ENCODE peak calls at places on chromosome 16, in eight cellular contexts. O is SK-N-SH, M is neural progenitor cell, E is AG04449, A is bronchial epithelial cell, Q is heart right ventricle, W is breast epithelium, B is HFF-Myc. J is an unnamed sample.

GRCh38 chr16:69166221-69166833 is 20.6 kb upstream of the SNTB2 start:
- DNase-seq in O (no peak), M (no peak), E (no peak), A (peak; percentile 10), Q (no peak), W (no peak), B (peak; percentile 81), J (no peak)

GRCh38 chr16:82470506-82471196 is 156.1 kb upstream of the CDH13 start:
- DNase-seq in O (no peak), M (peak; percentile 19), E (no peak), A (no peak), Q (no peak), W (no peak), B (no peak), J (peak; percentile 12)

GRCh38 chr16:30187971-30188561 is 4.7 kb downstream of the CORO1A start:
- DNase-seq in O (no peak), M (no peak), E (no peak), A (no peak), Q (no peak), W (no peak), B (no peak), J (no peak)

GRCh38 chr16:85707528-85708095 is 18.9 kb upstream of the GINS2 start:
- DNase-seq in O (no peak), M (no peak), E (no peak), A (no peak), Q (no peak), W (no peak), B (no peak), J (no peak)

GRCh38 chr16:17211797-17212196 is 259.0 kb downstream of the XYLT1 start:
- DNase-seq in O (peak; percentile 21), M (peak; percentile 81), E (no peak), A (no peak), Q (no peak), W (no peak), B (no peak), J (no peak)

GRCh38 chr16:61555718-61556441 is 480.4 kb downstream of the CDH8 start:
- DNase-seq in O (no peak), M (no peak), E (no peak), A (no peak), Q (no peak), W (no peak), B (no peak), J (no peak)

GRCh38 chr16:1553976-1554825 is 20.7 kb downstream of the TMEM204 start:
- DNase-seq in O (no peak), M (no peak), E (no peak), A (no peak), Q (no peak), W (no peak), B (no peak), J (no peak)

GRCh38 chr16:67551972-67552371 is 10.4 kb upstream of the CTCF start:
- DNase-seq in O (no peak), M (no peak), E (no peak), A (no peak), Q (no peak), W (no peak), B (no peak), J (no peak)

GRCh38 chr16:84993926-84994325 is 17.4 kb downstream of the ZDHHC7 start:
- DNase-seq in O (no peak), M (no peak), E (no peak), A (no peak), Q (no peak), W (no peak), B (no peak), J (no peak)

GRCh38 chr16:31472559-31473203 is 729 bp downstream of the TGFB1I1 start:
- DNase-seq in O (peak; percentile 98), M (peak; percentile 48), E (peak; percentile 46), A (peak; percentile 80), Q (peak; percentile 90), W (peak; percentile 87), B (peak; percentile 78), J (no peak)

GRCh38 chr16:28923652-28924398 is 1.2 kb downstream of the RABEP2 start:
- DNase-seq in O (no peak), M (no peak), E (no peak), A (no peak), Q (no peak), W (no peak), B (no peak), J (no peak)

GRCh38 chr16:66247516-66248089 is 118.9 kb upstream of the CDH5 start:
- DNase-seq in O (no peak), M (no peak), E (no peak), A (peak; percentile 20), Q (no peak), W (no peak), B (no peak), J (no peak)

GRCh38 chr16:4317471-4318170 is 1.8 kb downstream of the GLIS2 start:
- DNase-seq in O (no peak), M (peak; percentile 84), E (no peak), A (no peak), Q (no peak), W (no peak), B (no peak), J (no peak)

GRCh38 chr16:4316103-4316731 is 350 bp downstream of the GLIS2 start:
- DNase-seq in O (peak; percentile 78), M (peak; percentile 68), E (no peak), A (no peak), Q (no peak), W (no peak), B (no peak), J (no peak)

GRCh38 chr16:4315185-4316102 is at the start of gene GLIS2:
- DNase-seq in O (peak; percentile 94), M (peak; percentile 94), E (no peak), A (no peak), Q (peak; percentile 76), W (no peak), B (no peak), J (no peak)

GRCh38 chr16:4318171-4318910 is 2.5 kb downstream of the GLIS2 start:
- DNase-seq in O (no peak), M (peak; percentile 43), E (no peak), A (no peak), Q (no peak), W (no peak), B (no peak), J (no peak)

DNA sequence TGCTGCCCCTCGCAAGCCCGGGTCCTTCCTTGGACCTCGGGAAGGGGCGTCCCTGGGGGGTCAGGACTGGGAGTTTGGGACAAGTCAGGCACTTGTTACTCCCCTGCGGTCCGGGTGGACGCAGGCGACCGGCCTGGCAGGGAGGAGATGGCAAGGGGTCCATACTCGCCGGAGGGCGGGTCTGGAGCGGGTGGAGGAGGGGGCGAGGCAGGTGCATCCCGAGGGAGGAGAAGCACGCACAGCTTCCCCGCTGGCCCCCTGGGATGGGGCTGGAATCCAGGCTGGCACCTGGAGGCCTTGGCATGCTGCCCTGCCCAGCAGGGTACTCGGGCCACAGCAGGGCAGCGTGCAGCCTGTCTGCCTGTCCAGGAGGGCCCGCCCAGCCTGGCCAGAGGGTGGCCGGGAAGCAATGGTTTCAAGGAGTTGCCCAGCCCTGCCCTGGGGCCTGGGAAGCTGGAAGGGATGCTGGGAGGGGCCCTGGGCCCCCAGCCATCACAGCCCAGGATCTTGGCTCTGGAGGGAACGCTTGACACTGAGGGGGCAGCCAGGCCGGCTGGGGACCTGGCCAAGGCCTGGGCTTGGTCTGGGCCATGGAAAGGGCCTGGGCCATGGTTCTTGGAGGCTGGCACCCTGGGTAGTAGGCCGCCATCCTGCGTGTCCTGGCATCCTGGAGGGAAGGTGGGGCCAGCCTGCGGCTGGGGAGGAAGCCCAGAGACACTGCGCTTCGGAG is 1.0 kb downstream of the GLIS2 start:
- DNase-seq in O (peak; percentile 74), M (no peak), E (no peak), A (no peak), Q (peak; percentile 74), W (no peak), B (no peak), J (no peak)
- TF ChIP-seq CTCF in O (no peak), M (no peak), E (no peak), A (no peak), Q (no peak), W (no peak), B (no peak), J (no peak)

DNA sequence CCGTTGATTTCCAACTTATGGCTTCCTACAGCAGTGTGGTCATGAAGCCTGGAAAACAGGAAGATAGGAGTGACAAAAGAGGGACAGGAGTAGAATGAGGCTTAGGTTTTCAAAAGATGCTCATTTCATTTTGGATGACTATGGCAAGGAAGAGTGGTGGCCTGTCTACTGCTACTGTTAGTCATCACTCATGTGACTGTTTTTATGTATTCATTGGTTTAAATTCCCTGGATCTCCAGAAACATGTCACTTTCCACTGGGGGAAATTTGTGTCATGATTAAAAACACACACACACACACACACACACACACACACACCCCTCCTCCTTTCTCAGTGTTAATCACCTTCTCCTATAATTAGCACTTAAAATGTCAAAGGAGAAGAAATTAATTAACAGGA is 1.1 kb upstream of the CYLD start:
- DNase-seq in O (no peak), M (no peak), E (no peak), A (peak; percentile 40), Q (no peak), W (no peak), B (no peak), J (no peak)
- H3K4me3 ChIP-seq in O (no peak overlapping the region), M (no peak overlapping the region), E (no peak overlapping the region), A (no peak overlapping the region), Q (peak overlapping the region; percentile 95), W (no peak overlapping the region), B (no peak overlapping the region), J (no peak overlapping the region)

GRCh38 chr16:19486744-19487325 is 35.1 kb downstream of the GDE1 start:
- DNase-seq in O (no peak), M (no peak), E (no peak), A (no peak), Q (no peak), W (no peak), B (no peak), J (no peak)
- TF ChIP-seq CTCF in O (no peak), M (no peak), E (no peak), A (no peak), Q (no peak), W (no peak), B (no peak), J (peak; percentile 16)

GRCh38 chr16:89905511-89906140 is 13.0 kb upstream of the MC1R start:
- DNase-seq in O (no peak), M (no peak), E (no peak), A (no peak), Q (no peak), W (no peak), B (no peak), J (no peak)

GRCh38 chr16:89904606-89905510 is 13.8 kb upstream of the MC1R start:
- DNase-seq in O (no peak), M (no peak), E (no peak), A (peak; percentile 29), Q (no peak), W (no peak), B (no peak), J (no peak)

GRCh38 chr16:89903908-89904515 is 14.7 kb upstream of the MC1R start:
- DNase-seq in O (no peak), M (no peak), E (no peak), A (no peak), Q (no peak), W (no peak), B (no peak), J (no peak)

GRCh38 chr16:89900885-89901284 is 17.8 kb upstream of the MC1R start:
- DNase-seq in O (no peak), M (no peak), E (no peak), A (no peak), Q (no peak), W (no peak), B (no peak), J (no peak)

DNA sequence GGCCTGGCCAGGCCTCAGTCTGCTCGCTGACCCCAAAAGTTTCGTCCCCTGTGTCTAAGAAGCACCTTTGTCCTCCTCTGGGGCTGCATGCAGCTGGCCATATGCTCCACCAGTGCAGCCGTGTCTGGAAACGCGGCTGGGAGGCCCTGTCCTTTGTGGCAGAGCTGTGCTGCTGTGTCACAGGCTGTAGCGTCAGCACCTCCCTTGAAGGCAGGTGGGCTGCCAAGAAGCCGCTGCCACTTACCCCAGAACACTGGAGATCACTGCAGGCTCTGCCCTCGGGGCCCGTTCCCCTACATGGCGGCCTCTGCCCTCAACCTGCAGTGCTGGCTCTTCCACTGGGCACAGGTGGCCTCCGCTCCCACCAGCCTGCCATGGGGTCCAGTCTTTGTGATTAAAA is 15.7 kb upstream of the MC1R start:
- DNase-seq in O (no peak), M (no peak), E (no peak), A (no peak), Q (no peak), W (no peak), B (no peak), J (no peak)
- H3K4me3 ChIP-seq in O (no peak overlapping the region), M (no peak overlapping the region), E (no peak overlapping the region), A (no peak overlapping the region), Q (no peak overlapping the region), W (no peak overlapping the region), B (no peak overlapping the region), J (no peak overlapping the region)